ENCODE peak calls at places on chromosome 10, in nine cellular contexts. A is activated CD4-positive, alpha-beta T cell treated with anti-CD3 and anti-CD28 coated beads, Interleukin-2, amount 10 ng/mL, durations not matched to agents 24 days and 14 days; K is left ventricle myocardium superior; F is amniotic stem cell; B is activated CD4-positive, CD25-positive, alpha-beta regulatory T cell treated with anti-CD3 and anti-CD28 coated beads, Interleukin-2, amount 50 U/mL, for 72 hours; M is H9; S is Daoy; O is MG63; E is HuH-7. J is an unnamed sample.

GRCh38 chr10:126872768-126873167 is 32.5 kb upstream of the DOCK1 start:
- DNase-seq in A (no peak), K (no peak), F (peak; percentile 4), B (no peak), M (no peak), S (peak; percentile 38), O (peak; percentile 60), E (no peak), J (no peak)

GRCh38 chr10:103643381-103643780 is 149.9 kb downstream of the NEURL1 start:
- DNase-seq in A (no peak), K (no peak), F (no peak), B (no peak), M (no peak), S (no peak), O (no peak), E (no peak), J (no peak)

GRCh38 chr10:122746408-122746807 is 46.8 kb upstream of the C10orf120 start:
- DNase-seq in A (no peak), K (no peak), F (no peak), B (no peak), M (no peak), S (no peak), O (no peak), E (no peak), J (peak; percentile 5)

GRCh38 chr10:79403441-79404230 is 41.8 kb downstream of the ZCCHC24 start:
- DNase-seq in A (no peak), K (peak; percentile 73), F (no peak), B (no peak), M (peak; percentile 54), S (no peak), O (no peak), E (no peak), J (no peak)

GRCh38 chr10:122475130-122475529 is 13.8 kb downstream of the HTRA1 start:
- DNase-seq in A (no peak), K (peak; percentile 90), F (no peak), B (no peak), M (no peak), S (no peak), O (peak; percentile 60), E (no peak), J (no peak)

GRCh38 chr10:22086730-22087364 is 83.3 kb upstream of the DNAJC1 start:
- DNase-seq in A (no peak), K (peak; percentile 94), F (peak; percentile 3), B (no peak), M (peak; percentile 54), S (peak; percentile 68), O (peak; percentile 87), E (peak; percentile 72), J (peak; percentile 87)

GRCh38 chr10:119006451-119007210 is 22.9 kb upstream of the NANOS1 start:
- DNase-seq in A (no peak), K (no peak), F (peak; percentile 88), B (no peak), M (no peak), S (peak; percentile 86), O (peak; percentile 92), E (no peak), J (peak; percentile 98)

GRCh38 chr10:123139521-123140163 is 3.9 kb downstream of the HMX3 start:
- DNase-seq in A (no peak), K (no peak), F (no peak), B (no peak), M (peak; percentile 73), S (peak; percentile 68), O (no peak), E (peak; percentile 95), J (no peak)

GRCh38 chr10:35784751-35785150 is 142.7 kb upstream of the FZD8 start:
- DNase-seq in A (no peak), K (no peak), F (no peak), B (no peak), M (no peak), S (no peak), O (no peak), E (no peak), J (no peak)

GRCh38 chr10:124601431-124602120 is 140.0 kb downstream of the LHPP start:
- DNase-seq in A (no peak), K (peak; percentile 20), F (no peak), B (no peak), M (no peak), S (no peak), O (no peak), E (no peak), J (no peak)

GRCh38 chr10:12397931-12398330 is 48.6 kb downstream of the CAMK1D start:
- DNase-seq in A (no peak), K (no peak), F (no peak), B (no peak), M (no peak), S (no peak), O (no peak), E (no peak), J (no peak)

GRCh38 chr10:105769248-105770184 is 1128.4 kb downstream of the SORCS3 start:
- DNase-seq in A (no peak), K (no peak), F (no peak), B (no peak), M (no peak), S (no peak), O (no peak), E (no peak), J (peak; percentile 16)

GRCh38 chr10:84590794-84591193 is 262.4 kb downstream of the CCSER2 start:
- DNase-seq in A (no peak), K (peak; percentile 52), F (no peak), B (no peak), M (no peak), S (no peak), O (no peak), E (no peak), J (no peak)

GRCh38 chr10:24958701-24959392 is 6.4 kb upstream of the PRTFDC1 start:
- DNase-seq in A (no peak), K (no peak), F (no peak), B (no peak), M (no peak), S (no peak), O (peak; percentile 20), E (no peak), J (peak; percentile 56)

GRCh38 chr10:103820101-103821062 is 35.0 kb downstream of the SH3PXD2A start:
- DNase-seq in A (no peak), K (peak; percentile 93), F (no peak), B (no peak), M (no peak), S (peak; percentile 55), O (peak; percentile 63), E (no peak), J (no peak)

GRCh38 chr10:109898007-109898406 is 25.3 kb downstream of the XPNPEP1 start:
- DNase-seq in A (no peak), K (no peak), F (no peak), B (no peak), M (no peak), S (no peak), O (no peak), E (no peak), J (no peak)

GRCh38 chr10:120734476-120735078 is 116.6 kb upstream of the WDR11 start:
- DNase-seq in A (no peak), K (no peak), F (no peak), B (no peak), M (no peak), S (no peak), O (no peak), E (no peak), J (no peak)

GRCh38 chr10:125802131-125802530 is 20.9 kb downstream of the UROS start:
- DNase-seq in A (no peak), K (no peak), F (no peak), B (no peak), M (no peak), S (no peak), O (no peak), E (no peak), J (no peak)

GRCh38 chr10:72026251-72026650 is 62.1 kb downstream of the CHST3 start:
- DNase-seq in A (no peak), K (no peak), F (no peak), B (no peak), M (no peak), S (no peak), O (no peak), E (no peak), J (no peak)

GRCh38 chr10:533186-533585 is 156.3 kb downstream of the DIP2C start:
- DNase-seq in A (no peak), K (no peak), F (no peak), B (no peak), M (no peak), S (no peak), O (no peak), E (no peak), J (no peak)

GRCh38 chr10:68208424-68209042 is 23.4 kb downstream of the ATOH7 start:
- DNase-seq in A (peak; percentile 67), K (no peak), F (no peak), B (no peak), M (peak; percentile 93), S (peak; percentile 73), O (peak; percentile 17), E (peak; percentile 42), J (peak; percentile 79)

GRCh38 chr10:85641479-85641967 is 725.1 kb downstream of the GRID1 start:
- DNase-seq in A (no peak), K (no peak), F (no peak), B (no peak), M (no peak), S (no peak), O (peak; percentile 9), E (no peak), J (peak; percentile 82)

GRCh38 chr10:96017227-96017687 is 26.1 kb upstream of the CCNJ start:
- DNase-seq in A (peak; percentile 85), K (no peak), F (peak; percentile 15), B (no peak), M (peak; percentile 35), S (peak; percentile 34), O (no peak), E (peak; percentile 47), J (peak; percentile 75)

GRCh38 chr10:630581-631073 is 58.8 kb downstream of the DIP2C start:
- DNase-seq in A (no peak), K (no peak), F (no peak), B (no peak), M (no peak), S (no peak), O (no peak), E (no peak), J (no peak)

GRCh38 chr10:103750836-103751235 is 104.5 kb downstream of the SH3PXD2A start:
- DNase-seq in A (no peak), K (no peak), F (no peak), B (no peak), M (no peak), S (no peak), O (no peak), E (no peak), J (no peak)

GRCh38 chr10:100670828-100671479 is 74.4 kb upstream of the PAX2 start:
- DNase-seq in A (peak; percentile 93), K (peak; percentile 51), F (no peak), B (peak; percentile 87), M (peak; percentile 71), S (peak; percentile 37), O (peak; percentile 33), E (peak; percentile 73), J (peak; percentile 16)

GRCh38 chr10:96890580-96890979 is 58.5 kb downstream of the LCOR start:
- DNase-seq in A (no peak), K (no peak), F (no peak), B (no peak), M (no peak), S (no peak), O (no peak), E (no peak), J (no peak)

GRCh38 chr10:3949741-3950140 is 164.7 kb upstream of the KLF6 start:
- DNase-seq in A (no peak), K (no peak), F (no peak), B (no peak), M (no peak), S (no peak), O (no peak), E (no peak), J (no peak)

GRCh38 chr10:131726967-131727366 is 173.8 kb upstream of the PPP2R2D start:
- DNase-seq in A (no peak), K (no peak), F (no peak), B (no peak), M (peak; percentile 38), S (no peak), O (no peak), E (no peak), J (no peak)

GRCh38 chr10:102657984-102658724 is 13.9 kb downstream of the TRIM8 start:
- DNase-seq in A (no peak), K (peak; percentile 45), F (no peak), B (no peak), M (no peak), S (no peak), O (peak; percentile 26), E (no peak), J (no peak)

GRCh38 chr10:62020362-62020730 is 118.8 kb downstream of the ARID5B start:
- DNase-seq in A (no peak), K (no peak), F (no peak), B (no peak), M (no peak), S (no peak), O (no peak), E (no peak), J (no peak)